ENCODE peak calls at places on chromosome 18, in five cellular contexts. One of them, this sample, is unnamed.

GRCh38 chr18:33596178-33596854 is 18.3 kb downstream of the ASXL3 start:
- DNase-seq in transverse colon: no peak
- DNase-seq in stomach: no peak
- DNase-seq in HCT116: no peak
- DNase-seq in A549: no peak
- DNase-seq in this sample: no peak

GRCh38 chr18:35131387-35132283 is 90.4 kb downstream of the MAPRE2 start:
- DNase-seq in stomach: no peak
- DNase-seq in A549: no peak
- DNase-seq in HCT116: no peak
- DNase-seq in transverse colon: no peak
- DNase-seq in this sample: no peak

GRCh38 chr18:9095297-9096012 is 7.0 kb upstream of the NDUFV2 start:
- DNase-seq in stomach: no peak
- DNase-seq in A549: no peak
- DNase-seq in transverse colon: peak
- DNase-seq in HCT116: no peak
- DNase-seq in this sample: no peak

GRCh38 chr18:47983946-47984345 is 53.5 kb upstream of the SMAD2 start:
- DNase-seq in transverse colon: no peak
- DNase-seq in stomach: no peak
- DNase-seq in HCT116: no peak
- DNase-seq in A549: no peak
- DNase-seq in this sample: no peak

GRCh38 chr18:13658444-13659204 is 67.7 kb downstream of the FAM210A start:
- DNase-seq in transverse colon: no peak
- DNase-seq in A549: no peak
- DNase-seq in stomach: no peak
- DNase-seq in HCT116: no peak
- DNase-seq in this sample: no peak

GRCh38 chr18:8741524-8741923 is 36.2 kb downstream of the MTCL1 start:
- DNase-seq in stomach: no peak
- DNase-seq in A549: no peak
- DNase-seq in HCT116: no peak
- DNase-seq in transverse colon: no peak
- DNase-seq in this sample: no peak

GRCh38 chr18:3903341-3903740 is 453.4 kb downstream of the TGIF1 start:
- DNase-seq in stomach: no peak
- DNase-seq in A549: no peak
- DNase-seq in HCT116: no peak
- DNase-seq in transverse colon: no peak
- DNase-seq in this sample: no peak

GRCh38 chr18:75375341-75375740 is 52.2 kb downstream of the SMIM21 start:
- DNase-seq in stomach: no peak
- DNase-seq in A549: no peak
- DNase-seq in transverse colon: no peak
- DNase-seq in HCT116: no peak
- DNase-seq in this sample: no peak

GRCh38 chr18:13539843-13540535 is 186.4 kb downstream of the FAM210A start:
- DNase-seq in stomach: no peak
- DNase-seq in transverse colon: no peak
- DNase-seq in A549: no peak
- DNase-seq in HCT116: no peak
- DNase-seq in this sample: peak

GRCh38 chr18:53698907-53699306 is 525.6 kb downstream of the MBD2 start:
- DNase-seq in stomach: peak
- DNase-seq in HCT116: no peak
- DNase-seq in A549: peak
- DNase-seq in transverse colon: peak
- DNase-seq in this sample: no peak

GRCh38 chr18:35091841-35092240 is 50.6 kb downstream of the MAPRE2 start:
- DNase-seq in A549: no peak
- DNase-seq in HCT116: no peak
- DNase-seq in stomach: no peak
- DNase-seq in transverse colon: no peak
- DNase-seq in this sample: no peak

GRCh38 chr18:55115606-55116005 is 156.3 kb upstream of the CCDC68 start:
- DNase-seq in HCT116: no peak
- DNase-seq in A549: no peak
- DNase-seq in transverse colon: no peak
- DNase-seq in stomach: no peak
- DNase-seq in this sample: no peak

GRCh38 chr18:31102020-31102684 is at the start of gene DSC2:
- DNase-seq in stomach: peak
- DNase-seq in A549: no peak
- DNase-seq in transverse colon: peak
- DNase-seq in HCT116: no peak
- DNase-seq in this sample: peak

GRCh38 chr18:362914-363295 is 95.1 kb upstream of the THOC1 start:
- DNase-seq in stomach: no peak
- DNase-seq in transverse colon: no peak
- DNase-seq in HCT116: no peak
- DNase-seq in A549: no peak
- DNase-seq in this sample: no peak

GRCh38 chr18:69941183-69941582 is 6.5 kb downstream of the CD226 start:
- DNase-seq in A549: no peak
- DNase-seq in transverse colon: no peak
- DNase-seq in HCT116: no peak
- DNase-seq in stomach: no peak
- DNase-seq in this sample: no peak
- TF ChIP-seq POLR2A in A549: no peak
- TF ChIP-seq POLR2A in transverse colon: no peak
- TF ChIP-seq POLR2A in HCT116: no peak
- TF ChIP-seq POLR2A in stomach: no peak
- TF ChIP-seq POLR2A in this sample: no peak

GRCh38 chr18:46260879-46261143 is 156.6 kb downstream of the HAUS1 start:
- DNase-seq in transverse colon: no peak
- DNase-seq in HCT116: no peak
- DNase-seq in A549: no peak
- DNase-seq in stomach: no peak
- DNase-seq in this sample: no peak
- TF ChIP-seq POLR2A in transverse colon: no peak
- TF ChIP-seq POLR2A in HCT116: no peak
- TF ChIP-seq POLR2A in A549: no peak
- TF ChIP-seq POLR2A in stomach: no peak
- TF ChIP-seq POLR2A in this sample: no peak

GRCh38 chr18:21740724-21741510 is at the start of gene MIB1:
- DNase-seq in A549: peak
- DNase-seq in stomach: peak
- DNase-seq in transverse colon: peak
- DNase-seq in HCT116: peak
- DNase-seq in this sample: peak
- TF ChIP-seq POLR2A in A549: peak
- TF ChIP-seq POLR2A in stomach: no peak
- TF ChIP-seq POLR2A in transverse colon: peak
- TF ChIP-seq POLR2A in HCT116: peak
- TF ChIP-seq POLR2A in this sample: peak

GRCh38 chr18:63316612-63317555 is 2.7 kb downstream of the BCL2 start:
- DNase-seq in A549: no peak
- DNase-seq in stomach: no peak
- DNase-seq in transverse colon: peak
- DNase-seq in HCT116: no peak
- DNase-seq in this sample: no peak
- TF ChIP-seq POLR2A in A549: no peak
- TF ChIP-seq POLR2A in stomach: no peak
- TF ChIP-seq POLR2A in transverse colon: no peak
- TF ChIP-seq POLR2A in HCT116: no peak
- TF ChIP-seq POLR2A in this sample: no peak

GRCh38 chr18:24009651-24010333 is 4.8 kb upstream of the TTC39C start:
- DNase-seq in transverse colon: no peak
- DNase-seq in HCT116: no peak
- DNase-seq in stomach: no peak
- DNase-seq in A549: no peak
- DNase-seq in this sample: no peak
- TF ChIP-seq POLR2A in transverse colon: no peak
- TF ChIP-seq POLR2A in HCT116: no peak
- TF ChIP-seq POLR2A in stomach: no peak
- TF ChIP-seq POLR2A in A549: no peak
- TF ChIP-seq POLR2A in this sample: no peak

GRCh38 chr18:79569720-79570119 is 109.9 kb upstream of the CTDP1 start:
- DNase-seq in stomach: no peak
- DNase-seq in transverse colon: peak
- DNase-seq in A549: no peak
- DNase-seq in HCT116: no peak
- DNase-seq in this sample: peak

GRCh38 chr18:79571221-79572092 is 108.1 kb upstream of the CTDP1 start:
- DNase-seq in transverse colon: peak
- DNase-seq in stomach: no peak
- DNase-seq in HCT116: peak
- DNase-seq in A549: no peak
- DNase-seq in this sample: no peak

GRCh38 chr18:79572093-79572780 is 107.4 kb upstream of the CTDP1 start:
- DNase-seq in transverse colon: no peak
- DNase-seq in stomach: no peak
- DNase-seq in A549: no peak
- DNase-seq in HCT116: no peak
- DNase-seq in this sample: peak

GRCh38 chr18:79568543-79569205 is 110.9 kb upstream of the CTDP1 start:
- DNase-seq in stomach: peak
- DNase-seq in transverse colon: no peak
- DNase-seq in HCT116: no peak
- DNase-seq in A549: no peak
- DNase-seq in this sample: peak

GRCh38 chr18:79570266-79571201 is 109.1 kb upstream of the CTDP1 start:
- DNase-seq in A549: no peak
- DNase-seq in stomach: no peak
- DNase-seq in HCT116: peak
- DNase-seq in transverse colon: peak
- DNase-seq in this sample: peak
- TF ChIP-seq POLR2A in A549: no peak
- TF ChIP-seq POLR2A in stomach: no peak
- TF ChIP-seq POLR2A in HCT116: no peak
- TF ChIP-seq POLR2A in transverse colon: no peak
- TF ChIP-seq POLR2A in this sample: no peak

GRCh38 chr18:74040008-74040407 is 107.6 kb downstream of the FBXO15 start:
- DNase-seq in stomach: no peak
- DNase-seq in transverse colon: no peak
- DNase-seq in HCT116: no peak
- DNase-seq in A549: no peak
- DNase-seq in this sample: no peak

GRCh38 chr18:74040459-74041332 is 106.9 kb downstream of the FBXO15 start:
- DNase-seq in HCT116: peak
- DNase-seq in A549: peak
- DNase-seq in stomach: peak
- DNase-seq in transverse colon: peak
- DNase-seq in this sample: no peak
- TF ChIP-seq POLR2A in HCT116: no peak
- TF ChIP-seq POLR2A in A549: no peak
- TF ChIP-seq POLR2A in stomach: no peak
- TF ChIP-seq POLR2A in transverse colon: no peak
- TF ChIP-seq POLR2A in this sample: no peak

DNA sequence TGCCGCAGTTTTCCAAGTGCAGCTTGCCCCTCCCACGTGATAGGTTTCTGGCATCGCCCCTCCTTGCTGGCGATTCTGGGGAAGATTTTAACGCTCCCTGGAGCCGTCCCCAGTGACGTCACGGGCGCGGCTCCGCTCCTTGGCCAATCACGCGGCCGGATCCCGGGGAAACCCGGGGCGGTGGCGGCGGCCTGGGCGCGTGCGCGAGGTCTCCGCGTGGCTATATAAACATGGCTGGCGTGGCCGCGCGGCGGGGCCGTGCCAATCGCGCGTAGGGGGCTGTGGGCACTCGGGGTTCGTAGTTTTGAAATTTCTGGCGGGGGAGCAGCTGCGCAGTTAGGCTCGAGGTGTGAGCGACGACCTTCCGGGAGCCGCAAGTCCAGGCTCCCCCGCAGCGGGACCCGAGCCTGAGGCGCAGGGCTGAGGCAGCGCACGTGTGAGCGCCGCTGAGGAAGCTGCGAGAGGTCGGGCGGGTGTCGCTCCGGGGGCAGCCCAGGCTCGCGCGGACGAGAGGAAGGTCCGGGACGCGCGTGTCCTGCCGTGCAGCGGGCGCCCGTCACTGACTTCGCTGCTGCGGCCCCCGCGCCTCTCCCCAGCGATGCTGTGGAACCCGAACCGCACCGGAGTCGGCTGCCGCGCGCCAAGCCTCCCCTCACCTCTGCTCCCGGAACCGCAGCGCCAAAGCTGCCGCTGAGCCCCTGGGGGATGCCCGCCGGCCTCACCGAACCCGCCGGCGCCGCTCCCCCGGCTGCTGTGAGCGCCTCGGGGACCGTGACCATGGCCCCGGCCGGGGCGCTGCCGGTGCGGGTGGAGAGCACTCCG is at the start of gene TAF4B:
- DNase-seq in transverse colon: peak
- DNase-seq in HCT116: peak
- DNase-seq in stomach: peak
- DNase-seq in A549: peak
- DNase-seq in this sample: peak
- TF ChIP-seq POLR2A in transverse colon: peak
- TF ChIP-seq POLR2A in HCT116: peak
- TF ChIP-seq POLR2A in stomach: peak
- TF ChIP-seq POLR2A in A549: peak
- TF ChIP-seq POLR2A in this sample: peak

This sample was measured in ovary.